ENCODE peak calls at places on chromosomes 2 and 18, in five cellular contexts. U is K562, G is HepG2, D is GM12878, X is SK-N-SH. S is an unnamed sample.

GRCh38 chr2:11250400-11251277 is 93.8 kb downstream of the ROCK2 start:
- DNase-seq in G (no peak), D (no peak), X (no peak), U (no peak), S (no peak)

GRCh38 chr18:49201464-49201863 is 250.7 kb upstream of the SMAD7 start:
- DNase-seq in D (no peak), X (peak; percentile 52), U (no peak), G (no peak), S (no peak)

GRCh38 chr2:70143314-70144150 is 47.3 kb downstream of the C2orf42 start:
- DNase-seq in X (peak; percentile 70), D (no peak), U (peak; percentile 34), G (peak; percentile 74), S (no peak)

GRCh38 chr2:120501591-120501990 is 155.7 kb downstream of the INHBB start:
- DNase-seq in X (no peak), U (no peak), G (no peak), D (no peak), S (no peak)

GRCh38 chr2:129775941-129776653 is 203.4 kb upstream of the RAB6C start:
- DNase-seq in D (no peak), X (no peak), G (no peak), U (no peak), S (no peak)

GRCh38 chr2:104658840-104659591 is 194.9 kb upstream of the POU3F3 start:
- DNase-seq in D (no peak), X (no peak), G (no peak), U (no peak), S (no peak)

GRCh38 chr2:43224131-43224570 is 2.3 kb downstream of the ZFP36L2 start:
- DNase-seq in D (no peak), G (peak; percentile 71), X (peak; percentile 70), U (no peak), S (no peak)

GRCh38 chr2:66697346-66697745 is 262.4 kb downstream of the MEIS1 start:
- DNase-seq in G (no peak), X (no peak), U (no peak), D (no peak), S (no peak)

GRCh38 chr18:63189817-63190216 is 129.8 kb downstream of the BCL2 start:
- DNase-seq in D (no peak), X (no peak), G (no peak), U (no peak), S (no peak)

GRCh38 chr18:24930974-24931373 is 421.0 kb downstream of the ZNF521 start:
- DNase-seq in D (no peak), U (no peak), G (peak; percentile 48), X (no peak), S (no peak)

GRCh38 chr2:30701782-30702181 is 105.5 kb downstream of the CAPN13 start:
- DNase-seq in X (no peak), U (no peak), D (no peak), G (no peak), S (no peak)

GRCh38 chr2:218391202-218391601 is 8.5 kb upstream of the CTDSP1 start:
- DNase-seq in G (no peak), X (no peak), D (no peak), U (no peak), S (no peak)

GRCh38 chr2:54388093-54388492 is 68.0 kb upstream of the SPTBN1 start:
- DNase-seq in D (no peak), X (no peak), G (no peak), U (no peak), S (no peak)

GRCh38 chr18:9643549-9643948 is 29.2 kb upstream of the PPP4R1 start:
- DNase-seq in U (no peak), G (peak; percentile 75), D (no peak), X (no peak), S (peak; percentile 30)

GRCh38 chr18:79502785-79503184 is 107.1 kb downstream of the NFATC1 start:
- DNase-seq in U (no peak), X (no peak), G (no peak), D (no peak), S (no peak)

GRCh38 chr2:69837533-69837932 is 8.1 kb downstream of the GMCL1 start:
- DNase-seq in D (no peak), X (no peak), U (no peak), G (no peak), S (no peak)

GRCh38 chr18:10259934-10260333 is 194.5 kb upstream of the APCDD1 start:
- DNase-seq in D (no peak), G (no peak), U (no peak), X (no peak), S (no peak)

GRCh38 chr18:52312321-52312720 is 27.7 kb upstream of the DCC start:
- DNase-seq in X (no peak), U (no peak), D (no peak), G (no peak), S (no peak)

GRCh38 chr2:238872628-238873400 is 24.9 kb downstream of the TWIST2 start:
- DNase-seq in U (no peak), X (no peak), D (no peak), G (no peak), S (no peak)

GRCh38 chr2:144181006-144181405 is 338.9 kb downstream of the ZEB2 start:
- DNase-seq in X (no peak), D (no peak), G (no peak), U (no peak), S (no peak)

GRCh38 chr2:43220982-43221659 is 5.3 kb downstream of the ZFP36L2 start:
- DNase-seq in X (peak; percentile 90), U (no peak), G (no peak), D (no peak), S (no peak)

GRCh38 chr18:23433360-23433759 is 19.7 kb upstream of the RIOK3 start:
- DNase-seq in U (peak; percentile 66), X (no peak), G (no peak), D (no peak), S (no peak)

GRCh38 chr2:219769044-219770030 is 141.9 kb downstream of the SLC4A3 start:
- DNase-seq in G (no peak), X (no peak), U (no peak), D (no peak), S (no peak)

GRCh38 chr2:150088538-150088937 is 398.9 kb downstream of the RND3 start:
- DNase-seq in U (no peak), X (no peak), G (no peak), D (no peak), S (no peak)

GRCh38 chr2:207935121-207935990 is 90.0 kb downstream of the PLEKHM3 start:
- DNase-seq in D (no peak), X (no peak), U (no peak), G (peak; percentile 43), S (no peak)

GRCh38 chr18:62809900-62810299 is 94.6 kb downstream of the PHLPP1 start:
- DNase-seq in G (peak; percentile 45), D (no peak), U (no peak), X (no peak), S (no peak)

GRCh38 chr2:135047295-135047694 is at the start of gene MAP3K19:
- DNase-seq in X (no peak), G (no peak), D (no peak), U (no peak), S (no peak)
- TF ChIP-seq FOXM1 in X (no peak), G (no peak), D (no peak), U (no peak), S (no peak)

DNA sequence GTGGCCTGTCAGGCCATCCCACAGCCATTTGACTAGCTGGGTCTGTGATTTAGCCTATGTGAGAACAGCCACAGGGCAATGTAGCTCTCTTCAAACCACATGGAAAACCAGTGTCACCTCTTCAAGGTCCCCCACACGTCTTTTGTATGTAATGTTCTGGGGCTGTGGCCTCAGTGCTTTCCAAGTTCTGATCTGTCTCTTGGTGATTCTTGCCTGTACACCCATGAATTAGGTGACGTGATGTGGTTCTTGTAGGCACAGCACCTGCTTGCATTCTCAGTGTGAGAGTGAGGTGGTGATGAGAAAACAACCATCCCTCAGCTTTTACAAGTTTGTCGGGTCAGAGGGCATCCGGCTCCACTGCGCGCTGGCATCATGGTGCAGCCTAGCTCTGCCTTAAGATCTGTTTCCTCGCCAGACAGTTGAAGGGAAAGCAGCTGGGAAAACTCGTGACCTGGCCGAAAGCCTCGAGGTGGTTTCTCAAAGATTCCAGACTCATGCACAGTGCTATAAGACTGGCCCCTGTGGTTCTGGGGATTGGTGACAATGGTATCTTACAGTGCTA is 125.8 kb downstream of the TANC1 start:
- DNase-seq in U (no peak), D (no peak), X (no peak), G (no peak), S (no peak)
- TF ChIP-seq FOXM1 in U (no peak), D (no peak), X (no peak), G (no peak), S (no peak)

GRCh38 chr2:19392191-19392590 is 33.8 kb upstream of the OSR1 start:
- DNase-seq in U (no peak), G (no peak), X (no peak), D (no peak), S (no peak)
- TF ChIP-seq FOXM1 in U (no peak), G (no peak), X (no peak), D (no peak), S (no peak)

DNA sequence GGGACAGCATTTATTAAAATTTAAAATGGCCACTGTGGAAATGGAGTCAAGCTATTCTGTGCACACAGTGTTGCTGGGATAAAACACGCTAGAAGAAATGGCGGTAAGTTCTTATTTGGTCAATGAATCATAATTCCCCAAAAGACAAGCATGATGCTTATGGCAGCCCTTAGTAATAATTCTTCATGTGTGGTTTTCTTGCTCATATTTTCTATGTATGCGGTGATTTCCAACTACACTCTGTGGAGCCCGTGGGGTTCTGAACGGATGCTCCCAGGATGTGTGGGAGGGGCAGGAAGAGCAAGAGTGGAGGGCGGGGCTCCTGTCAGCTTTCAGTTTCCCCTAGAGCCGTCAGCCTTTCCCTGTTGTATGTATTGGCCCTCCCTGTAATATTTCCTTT is 91.7 kb upstream of the RMDN2 start:
- DNase-seq in U (no peak), D (no peak), G (no peak), X (no peak), S (no peak)
- TF ChIP-seq FOXM1 in U (no peak), D (no peak), G (no peak), X (no peak), S (no peak)

DNA sequence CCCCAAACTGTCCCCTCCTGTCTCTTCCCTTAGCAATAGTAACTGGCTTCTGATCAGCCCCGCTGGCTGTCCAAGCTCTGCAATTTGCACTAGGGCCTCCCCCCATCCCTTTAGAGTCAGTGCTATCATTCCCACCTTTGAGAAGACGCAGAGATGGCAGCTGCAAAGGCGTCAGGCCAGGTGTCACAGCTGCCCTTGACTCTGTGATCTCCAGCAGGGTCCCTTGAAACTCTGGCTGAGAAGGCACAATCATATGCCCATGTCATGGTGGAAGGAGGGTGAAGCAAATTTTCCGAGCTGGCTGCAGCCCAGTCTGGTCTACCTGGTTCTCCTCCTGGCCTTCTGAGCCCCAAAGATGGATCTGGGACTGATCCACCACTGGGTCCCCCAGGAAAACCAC is 49.2 kb upstream of the TEX51 start:
- DNase-seq in U (no peak), X (no peak), G (no peak), D (no peak), S (no peak)
- TF ChIP-seq FOXM1 in U (no peak), X (no peak), G (no peak), D (no peak), S (no peak)

DNA sequence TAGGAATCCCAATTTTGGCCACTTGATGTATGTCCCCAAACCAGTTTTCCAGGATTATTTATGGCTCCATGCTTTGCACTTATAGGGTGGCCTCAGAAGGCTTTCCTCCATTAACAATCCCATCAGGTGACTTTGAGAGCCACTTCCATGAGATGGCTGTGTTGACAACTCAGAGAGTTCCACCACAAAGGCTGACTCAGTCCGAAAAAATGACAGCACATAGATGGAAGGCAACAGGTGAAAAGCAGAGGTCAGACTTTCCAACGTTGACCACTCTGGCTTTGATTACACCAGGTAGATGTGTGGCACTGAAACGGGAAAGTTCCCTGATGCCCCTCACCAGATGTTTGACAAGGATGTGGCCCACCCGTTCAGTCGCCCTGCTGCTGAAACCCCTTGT is 431.4 kb upstream of the TNP1 start:
- DNase-seq in X (no peak), G (no peak), D (no peak), U (no peak), S (no peak)
- TF ChIP-seq FOXM1 in X (no peak), G (no peak), D (no peak), U (no peak), S (no peak)

S was measured in HEK293T.